ENCODE peak calls at places on chromosomes 7 and 10, in four cellular contexts. H is GM12878, C is HepG2, I is K562. F is an unnamed sample.

GRCh38 chr7:512541-513311 is 6.9 kb downstream of the PDGFA start:
- DNase-seq in I (no peak), C (no peak), H (no peak), F (no peak)

GRCh38 chr7:68929712-68930395 is 668.4 kb upstream of the AUTS2 start:
- DNase-seq in I (no peak), H (no peak), C (no peak), F (no peak)

GRCh38 chr10:132243646-132244045 is 56.9 kb downstream of the DPYSL4 start:
- DNase-seq in H (no peak), C (no peak), I (no peak), F (no peak)

GRCh38 chr10:31647861-31648260 is 280.8 kb downstream of the ARHGAP12 start:
- DNase-seq in C (no peak), H (no peak), I (no peak), F (no peak)

GRCh38 chr10:47388879-47389278 is 4.8 kb upstream of the ZNF488 start:
- DNase-seq in H (no peak), I (no peak), C (no peak), F (no peak)

GRCh38 chr10:24849051-24849450 is 103.4 kb downstream of the PRTFDC1 start:
- DNase-seq in H (no peak), I (no peak), C (no peak), F (no peak)

GRCh38 chr10:6052247-6053221 is 9.6 kb downstream of the IL2RA start:
- DNase-seq in C (no peak), H (peak), I (no peak), F (no peak)

GRCh38 chr7:92671502-92672169 is 81.4 kb upstream of the FAM133B start:
- DNase-seq in C (no peak), I (no peak), H (no peak), F (no peak)

GRCh38 chr7:47154781-47155180 is 427.1 kb downstream of the TNS3 start:
- DNase-seq in H (no peak), I (no peak), C (no peak), F (no peak)

GRCh38 chr10:3564599-3564998 is 220.4 kb downstream of the KLF6 start:
- DNase-seq in H (no peak), C (no peak), I (no peak), F (no peak)

GRCh38 chr7:107945332-107945731 is 54.3 kb downstream of the DLD start:
- DNase-seq in H (no peak), C (no peak), I (no peak), F (no peak)

GRCh38 chr10:77909755-77910375 is 16.7 kb downstream of the DLG5 start:
- DNase-seq in H (no peak), I (peak), C (peak), F (no peak)

GRCh38 chr10:47351899-47352815 is 4.0 kb downstream of the RBP3 start:
- DNase-seq in I (no peak), H (no peak), C (no peak), F (no peak)

GRCh38 chr7:101164071-101164840 is 1.1 kb downstream of the VGF start:
- DNase-seq in I (peak), C (no peak), H (no peak), F (no peak)

GRCh38 chr10:101438881-101439391 is 85.0 kb downstream of the BTRC start:
- DNase-seq in H (no peak), C (no peak), I (no peak), F (no peak)

GRCh38 chr7:46678421-46678820 is 757.3 kb upstream of the IGFBP3 start:
- DNase-seq in H (no peak), I (no peak), C (no peak), F (no peak)

GRCh38 chr7:43785425-43785824 is 26.9 kb downstream of the BLVRA start:
- DNase-seq in H (no peak), C (no peak), I (no peak), F (no peak)

GRCh38 chr7:43242628-43243255 is 130.3 kb downstream of the HECW1 start:
- DNase-seq in I (no peak), C (no peak), H (no peak), F (no peak)

DNA sequence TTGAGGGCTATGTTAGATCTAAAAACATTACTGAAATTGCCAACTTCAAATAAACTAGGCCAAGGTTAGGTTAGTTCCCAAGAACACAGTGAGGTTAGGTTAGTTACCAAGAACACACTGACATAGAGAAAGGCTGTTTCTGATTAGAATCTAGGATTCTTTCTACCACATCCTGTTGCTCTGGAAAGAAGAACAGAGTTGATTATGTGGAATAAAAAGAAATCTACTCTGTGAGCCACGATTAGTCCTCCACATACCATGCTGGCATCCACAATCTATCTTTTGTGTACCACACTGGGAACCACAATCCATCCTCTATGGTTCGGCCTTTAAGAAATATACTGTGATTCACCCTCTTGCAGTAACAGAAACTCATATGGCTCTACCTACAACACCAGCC is 91.4 kb downstream of the LRRTM3 start:
- DNase-seq in C (no peak), H (no peak), I (no peak), F (no peak)
- TF ChIP-seq FOXK2 in C (no peak), H (no peak), I (no peak), F (no peak)

GRCh38 chr7:72170489-72170888 is 241.6 kb downstream of the CALN1 start:
- DNase-seq in C (no peak), I (no peak), H (no peak), F (no peak)
- TF ChIP-seq FOXM1 in C (no peak), I (no peak), H (no peak), F (no peak)

GRCh38 chr10:72321248-72322029 is 33.3 kb downstream of the DNAJB12 start:
- DNase-seq in I (peak), C (no peak), H (no peak), F (no peak)

GRCh38 chr10:72320676-72321247 is 34.0 kb downstream of the DNAJB12 start:
- DNase-seq in C (peak), I (peak), H (peak), F (peak)

GRCh38 chr10:72322030-72322279 is 32.8 kb downstream of the DNAJB12 start:
- DNase-seq in H (no peak), I (no peak), C (no peak), F (no peak)

GRCh38 chr10:72322280-72323058 is 32.2 kb downstream of the DNAJB12 start:
- DNase-seq in C (no peak), H (no peak), I (no peak), F (no peak)

DNA sequence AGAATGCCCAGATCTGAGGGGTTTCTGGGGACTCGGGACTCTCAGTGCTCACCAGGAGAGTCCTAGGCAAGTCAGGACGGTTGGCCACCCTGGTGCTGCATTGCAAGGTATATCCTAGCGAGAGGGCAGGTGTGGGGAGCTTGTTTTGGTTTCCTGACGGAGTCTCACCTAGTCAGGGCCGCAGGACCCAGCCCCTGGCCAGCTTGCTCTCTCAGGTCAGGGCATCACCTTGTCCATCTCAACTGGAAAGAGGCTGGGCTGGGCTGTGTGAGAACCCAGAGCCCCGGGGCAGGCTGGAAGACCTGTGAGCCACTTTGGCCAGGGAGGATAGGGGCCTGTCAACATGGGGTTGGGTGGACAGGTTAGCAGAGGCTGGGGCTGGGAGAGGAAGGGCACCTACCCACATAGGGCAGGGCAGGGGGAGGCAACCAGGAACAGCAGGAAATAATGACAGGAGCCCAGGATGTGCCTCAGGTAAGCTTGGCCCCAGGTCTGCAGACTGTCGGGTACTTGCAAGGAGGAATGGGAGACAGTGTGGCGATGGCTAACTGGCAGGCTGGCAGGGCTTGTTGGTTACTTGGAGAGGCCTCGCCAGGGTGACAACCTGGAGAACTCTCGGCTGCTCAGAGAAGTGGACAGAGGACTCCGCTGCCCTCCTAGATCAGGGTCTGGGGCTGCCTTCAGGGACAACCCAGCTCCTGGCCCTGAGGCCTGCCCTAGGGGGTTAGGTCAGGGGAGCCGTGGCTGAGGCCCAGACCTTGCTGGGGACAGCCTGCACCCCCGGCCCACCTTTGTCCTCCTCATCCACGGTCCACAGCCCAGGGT is 31.4 kb downstream of the DNAJB12 start:
- DNase-seq in I (no peak), H (no peak), C (no peak), F (no peak)
- TF ChIP-seq FOXK2 in I (no peak), H (no peak), C (no peak), F (no peak)

GRCh38 chr10:22230331-22230833 is 12.6 kb upstream of the EBLN1 start:
- DNase-seq in I (no peak), H (no peak), C (no peak), F (peak)
- TF ChIP-seq FOXM1 in I (no peak), H (no peak), C (no peak), F (peak)

GRCh38 chr7:5533821-5534367 is 110.3 kb upstream of the TNRC18 start:
- DNase-seq in I (no peak), H (no peak), C (peak), F (no peak)
- TF ChIP-seq FOXK2 in I (no peak), H (no peak), C (no peak), F (no peak)

GRCh38 chr7:121307021-121307575 is 21.7 kb upstream of the WNT16 start:
- DNase-seq in H (no peak), C (no peak), I (no peak), F (no peak)
- TF ChIP-seq FOXM1 in H (no peak), C (no peak), I (no peak), F (no peak)

GRCh38 chr10:64363687-64364086 is 842.5 kb downstream of the REEP3 start:
- DNase-seq in H (no peak), I (no peak), C (no peak), F (no peak)
- TF ChIP-seq FOXK2 in H (no peak), I (no peak), C (no peak), F (no peak)

F was measured in HEK293T.